ENCODE peak calls at places on chromosomes 1 and 21, in six cellular contexts. X is lower leg skin, Z is astrocyte of the spinal cord, G is PC-3, T is heart left ventricle, B is left lung. R is an unnamed sample.

GRCh38 chr1:9655127-9655723 is 3.7 kb downstream of the PIK3CD start:
- DNase-seq in X (no peak), Z (no peak), G (no peak), T (no peak), B (no peak), R (peak; percentile 65)

GRCh38 chr1:80155371-80155770 is 1148.8 kb upstream of the ADGRL4 start:
- DNase-seq in X (no peak), Z (no peak), G (peak; percentile 34), T (no peak), B (no peak), R (no peak)

GRCh38 chr21:22711636-22712035 is 1713.4 kb downstream of the NCAM2 start:
- DNase-seq in X (no peak), Z (no peak), G (peak; percentile 14), T (no peak), B (no peak), R (no peak)

GRCh38 chr21:37582613-37583012 is 216.0 kb downstream of the DYRK1A start:
- DNase-seq in X (no peak), Z (peak; percentile 73), G (peak; percentile 68), T (no peak), B (no peak), R (peak; percentile 34)

GRCh38 chr1:238642231-238642630 is 744.1 kb upstream of the CHRM3 start:
- DNase-seq in X (no peak), Z (peak; percentile 75), G (no peak), T (no peak), B (no peak), R (no peak)

GRCh38 chr1:74463301-74463988 is 49.0 kb downstream of the LRRC53 start:
- DNase-seq in X (no peak), Z (peak; percentile 6), G (peak; percentile 49), T (no peak), B (no peak), R (peak; percentile 45)

GRCh38 chr1:201845331-201846083 is 16.6 kb downstream of the IPO9 start:
- DNase-seq in X (no peak), Z (peak; percentile 63), G (peak; percentile 18), T (no peak), B (no peak), R (no peak)

GRCh38 chr1:170623171-170623570 is 40.8 kb upstream of the PRRX1 start:
- DNase-seq in X (no peak), Z (peak; percentile 88), G (peak; percentile 87), T (no peak), B (no peak), R (no peak)

GRCh38 chr1:22261580-22261979 is 118.7 kb upstream of the WNT4 start:
- DNase-seq in X (no peak), Z (no peak), G (no peak), T (no peak), B (no peak), R (no peak)

GRCh38 chr1:113538225-113538624 is 147.9 kb downstream of the MAGI3 start:
- DNase-seq in X (no peak), Z (peak; percentile 28), G (peak; percentile 84), T (no peak), B (no peak), R (no peak)

GRCh38 chr21:37358392-37358791 is 8.2 kb upstream of the DYRK1A start:
- DNase-seq in X (no peak), Z (no peak), G (no peak), T (no peak), B (no peak), R (no peak)

GRCh38 chr1:209815931-209816338 is 10.0 kb upstream of the IRF6 start:
- DNase-seq in X (peak; percentile 88), Z (no peak), G (no peak), T (no peak), B (no peak), R (no peak)

GRCh38 chr1:41662656-41663437 is 178.4 kb upstream of the EDN2 start:
- DNase-seq in X (peak; percentile 92), Z (peak; percentile 74), G (peak; percentile 49), T (peak; percentile 56), B (no peak), R (peak; percentile 84)

GRCh38 chr21:33026299-33026858 is 644 bp downstream of the OLIG2 start:
- DNase-seq in X (no peak), Z (no peak), G (no peak), T (no peak), B (no peak), R (peak; percentile 49)

GRCh38 chr1:109272831-109273547 is 10.0 kb downstream of the PSRC1 start:
- DNase-seq in X (no peak), Z (no peak), G (peak; percentile 47), T (no peak), B (no peak), R (no peak)

GRCh38 chr1:26786437-26787380 is 1.0 kb upstream of the PIGV start:
- DNase-seq in X (peak; percentile 92), Z (peak; percentile 89), G (peak; percentile 39), T (peak; percentile 74), B (peak; percentile 64), R (peak; percentile 74)

GRCh38 chr1:12540580-12541273 is 77.3 kb downstream of the DHRS3 start:
- DNase-seq in X (no peak), Z (no peak), G (no peak), T (no peak), B (no peak), R (no peak)

GRCh38 chr1:21669287-21670058 is at the start of gene RAP1GAP:
- DNase-seq in X (peak; percentile 85), Z (no peak), G (no peak), T (no peak), B (no peak), R (peak; percentile 68)

GRCh38 chr1:85297855-85298629 is 21.6 kb upstream of the BCL10 start:
- DNase-seq in X (peak; percentile 84), Z (peak; percentile 99), G (peak; percentile 99), T (peak; percentile 71), B (peak; percentile 38), R (peak; percentile 58)

DNA sequence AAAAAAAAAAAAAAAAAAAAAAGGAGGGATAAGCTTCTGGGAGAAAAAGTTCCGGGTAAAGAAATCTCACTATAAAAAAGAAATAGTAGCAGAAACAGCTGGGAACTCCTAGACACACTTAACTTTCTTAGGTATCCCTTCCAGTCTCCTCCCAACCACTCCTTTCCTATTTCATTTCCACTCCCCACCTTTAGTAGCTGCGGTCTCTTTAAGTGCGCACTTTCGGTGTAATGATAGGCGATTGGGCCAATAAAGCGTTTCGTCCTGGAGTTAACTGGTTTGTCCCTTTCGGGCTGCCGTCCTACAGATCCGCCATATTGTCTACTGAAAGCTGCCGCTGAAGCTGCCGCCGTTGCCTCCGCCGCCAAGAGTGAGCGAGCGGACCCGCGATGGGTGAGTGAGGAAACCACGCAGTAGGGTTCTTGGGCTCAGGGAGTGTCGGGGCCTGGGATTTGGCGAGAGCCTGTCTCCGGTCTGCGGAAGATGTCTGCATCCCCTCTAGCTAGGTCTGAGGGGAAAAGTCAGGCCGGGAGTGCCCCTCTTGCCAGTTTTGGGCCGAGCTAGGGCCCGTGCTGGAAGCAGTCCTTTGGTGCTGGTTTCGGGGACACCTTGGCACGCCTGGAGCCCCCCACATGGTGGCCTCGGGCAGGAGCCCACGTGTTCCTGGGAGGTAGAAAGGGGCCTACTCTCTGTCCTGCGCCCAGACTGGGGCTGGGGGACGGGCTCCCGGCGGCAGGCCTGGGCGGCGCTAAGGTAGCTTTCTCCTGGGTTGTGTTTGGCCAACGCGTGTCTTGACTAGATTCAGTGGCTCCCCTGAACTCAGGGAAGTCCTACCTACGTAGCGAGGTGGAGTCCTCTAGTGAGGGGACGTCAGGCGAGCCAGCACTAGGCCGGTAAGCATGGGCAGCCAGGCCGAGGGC is at the start of gene KPNA6:
- DNase-seq in X (peak; percentile 96), Z (peak; percentile 97), G (peak; percentile 95), T (peak; percentile 95), B (peak; percentile 85), R (peak; percentile 82)
- TF ChIP-seq CTCF in X (no peak), Z (no peak), G (no peak), T (no peak), B (no peak), R (no peak)

GRCh38 chr1:221172836-221173235 is 293.6 kb downstream of the HLX start:
- DNase-seq in X (no peak), Z (no peak), G (no peak), T (no peak), B (no peak), R (no peak)

GRCh38 chr1:221169447-221169889 is 290.2 kb downstream of the HLX start:
- DNase-seq in X (no peak), Z (peak; percentile 46), G (no peak), T (no peak), B (no peak), R (no peak)

GRCh38 chr1:221171768-221172167 is 292.5 kb downstream of the HLX start:
- DNase-seq in X (no peak), Z (no peak), G (no peak), T (no peak), B (no peak), R (no peak)

DNA sequence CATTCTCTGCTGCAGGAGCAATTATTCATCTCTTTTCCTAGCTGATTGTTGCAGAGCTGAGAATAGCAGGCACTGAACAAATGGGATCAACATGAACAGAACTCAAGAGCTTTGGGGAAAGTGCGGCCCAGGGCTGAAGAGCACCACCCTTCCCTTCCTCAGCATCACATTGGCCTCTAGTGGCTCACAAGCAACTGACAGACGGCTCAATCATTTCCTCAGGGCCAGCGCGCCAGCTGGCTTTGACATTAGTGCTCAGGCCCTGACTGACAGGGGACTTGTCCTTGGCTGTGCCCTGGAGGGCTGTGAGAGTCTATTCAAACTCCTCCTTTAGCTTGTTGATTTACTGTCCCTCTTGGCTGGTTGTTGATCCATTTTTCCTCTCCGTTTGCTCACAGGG is 295.4 kb downstream of the HLX start:
- DNase-seq in X (no peak), Z (no peak), G (no peak), T (peak; percentile 77), B (no peak), R (no peak)
- TF ChIP-seq CTCF in X (no peak), Z (no peak), G (peak; percentile 21), T (peak; percentile 40), B (no peak), R (no peak)

GRCh38 chr1:197063212-197063611 is 3.8 kb downstream of the F13B start:
- DNase-seq in X (no peak), Z (no peak), G (no peak), T (no peak), B (no peak), R (no peak)
- TF ChIP-seq CTCF in X (no peak), Z (no peak), G (no peak), T (no peak), B (no peak), R (no peak)

GRCh38 chr1:195799016-195799415 is 809.2 kb downstream of the KCNT2 start:
- DNase-seq in X (no peak), Z (no peak), G (no peak), T (no peak), B (no peak), R (no peak)

GRCh38 chr1:195806060-195806459 is 802.2 kb downstream of the KCNT2 start:
- DNase-seq in X (no peak), Z (no peak), G (no peak), T (no peak), B (no peak), R (no peak)

DNA sequence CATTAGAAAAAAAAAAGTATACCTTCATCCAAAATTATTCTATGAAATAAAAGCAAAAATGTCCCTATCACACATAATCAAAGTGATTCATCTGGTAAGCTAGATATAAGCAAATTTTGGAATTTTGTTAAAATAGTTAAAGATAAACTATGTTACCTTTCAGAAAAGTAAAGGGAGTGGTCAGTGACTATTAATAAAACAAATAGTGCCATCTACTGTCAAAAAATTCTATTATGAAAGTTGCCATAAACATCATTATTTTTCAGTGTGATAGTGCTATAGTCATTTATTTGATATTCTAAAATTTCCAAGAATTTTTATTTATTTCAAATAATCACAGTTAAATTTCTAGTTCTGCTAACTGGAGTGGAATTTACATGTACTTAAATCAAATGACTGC is 803.7 kb downstream of the KCNT2 start:
- DNase-seq in X (no peak), Z (no peak), G (peak; percentile 23), T (no peak), B (no peak), R (no peak)
- TF ChIP-seq CTCF in X (no peak), Z (no peak), G (peak; percentile 47), T (no peak), B (no peak), R (peak; percentile 2)

R was measured in GM13977.